ENCODE peak calls at places on chromosomes 5 and 9, in eight cellular contexts. One of them, this sample, is unnamed.

GRCh38 chr9:19785230-19785629 is 3.6 kb downstream of the SLC24A2 start:
- DNase-seq in choroid plexus epithelial cell: no peak
- DNase-seq in nephron progenitor cell: no peak
- DNase-seq in endothelial cell: no peak
- DNase-seq in HCT116: no peak
- DNase-seq in fibroblast of lung: no peak
- DNase-seq in GM12865: no peak
- DNase-seq in neural crest cell: no peak
- DNase-seq in this sample: no peak

GRCh38 chr5:54725391-54726280 is 208.1 kb downstream of the SNX18 start:
- DNase-seq in choroid plexus epithelial cell: peak
- DNase-seq in nephron progenitor cell: no peak
- DNase-seq in endothelial cell: no peak
- DNase-seq in HCT116: no peak
- DNase-seq in fibroblast of lung: no peak
- DNase-seq in GM12865: no peak
- DNase-seq in neural crest cell: no peak
- DNase-seq in this sample: no peak

GRCh38 chr5:10595678-10596309 is 31.9 kb downstream of the ANKRD33B start:
- DNase-seq in choroid plexus epithelial cell: peak
- DNase-seq in nephron progenitor cell: no peak
- DNase-seq in endothelial cell: no peak
- DNase-seq in HCT116: peak
- DNase-seq in fibroblast of lung: peak
- DNase-seq in GM12865: peak
- DNase-seq in neural crest cell: no peak
- DNase-seq in this sample: no peak

GRCh38 chr5:66558562-66558961 is 37.6 kb upstream of the MAST4 start:
- DNase-seq in choroid plexus epithelial cell: no peak
- DNase-seq in nephron progenitor cell: no peak
- DNase-seq in endothelial cell: no peak
- DNase-seq in HCT116: no peak
- DNase-seq in fibroblast of lung: no peak
- DNase-seq in GM12865: peak
- DNase-seq in neural crest cell: no peak
- DNase-seq in this sample: no peak

GRCh38 chr5:34914671-34915138 is 599 bp downstream of the RAD1 start:
- DNase-seq in choroid plexus epithelial cell: peak
- DNase-seq in nephron progenitor cell: peak
- DNase-seq in endothelial cell: peak
- DNase-seq in HCT116: no peak
- DNase-seq in fibroblast of lung: no peak
- DNase-seq in GM12865: no peak
- DNase-seq in neural crest cell: no peak
- DNase-seq in this sample: peak

GRCh38 chr5:109880907-109881685 is 191.4 kb downstream of the MAN2A1 start:
- DNase-seq in choroid plexus epithelial cell: peak
- DNase-seq in nephron progenitor cell: no peak
- DNase-seq in endothelial cell: no peak
- DNase-seq in HCT116: no peak
- DNase-seq in fibroblast of lung: no peak
- DNase-seq in GM12865: no peak
- DNase-seq in neural crest cell: no peak
- DNase-seq in this sample: no peak

GRCh38 chr5:95591490-95591901 is 28.4 kb upstream of the GPR150 start:
- DNase-seq in choroid plexus epithelial cell: peak
- DNase-seq in nephron progenitor cell: no peak
- DNase-seq in endothelial cell: no peak
- DNase-seq in HCT116: peak
- DNase-seq in fibroblast of lung: peak
- DNase-seq in GM12865: peak
- DNase-seq in neural crest cell: no peak
- DNase-seq in this sample: no peak

GRCh38 chr9:86946712-86947145 is 577 bp downstream of the GAS1 start:
- DNase-seq in choroid plexus epithelial cell: peak
- DNase-seq in nephron progenitor cell: peak
- DNase-seq in endothelial cell: no peak
- DNase-seq in HCT116: no peak
- DNase-seq in fibroblast of lung: peak
- DNase-seq in GM12865: peak
- DNase-seq in neural crest cell: peak
- DNase-seq in this sample: peak

GRCh38 chr5:23506329-23507236 is 826 bp upstream of the PRDM9 start:
- DNase-seq in choroid plexus epithelial cell: peak
- DNase-seq in nephron progenitor cell: peak
- DNase-seq in endothelial cell: no peak
- DNase-seq in HCT116: no peak
- DNase-seq in fibroblast of lung: peak
- DNase-seq in GM12865: no peak
- DNase-seq in neural crest cell: peak
- DNase-seq in this sample: peak

GRCh38 chr5:61327761-61328753 is 4.0 kb upstream of the ZSWIM6 start:
- DNase-seq in choroid plexus epithelial cell: peak
- DNase-seq in nephron progenitor cell: no peak
- DNase-seq in endothelial cell: no peak
- DNase-seq in HCT116: no peak
- DNase-seq in fibroblast of lung: peak
- DNase-seq in GM12865: peak
- DNase-seq in neural crest cell: no peak
- DNase-seq in this sample: no peak

GRCh38 chr5:59042201-59042600 is 459.3 kb downstream of the RAB3C start:
- DNase-seq in choroid plexus epithelial cell: peak
- DNase-seq in nephron progenitor cell: no peak
- DNase-seq in endothelial cell: no peak
- DNase-seq in HCT116: no peak
- DNase-seq in fibroblast of lung: peak
- DNase-seq in GM12865: no peak
- DNase-seq in neural crest cell: no peak
- DNase-seq in this sample: no peak

GRCh38 chr9:34566191-34566849 is 23.2 kb downstream of the CNTFR start:
- DNase-seq in choroid plexus epithelial cell: no peak
- DNase-seq in nephron progenitor cell: peak
- DNase-seq in endothelial cell: no peak
- DNase-seq in HCT116: no peak
- DNase-seq in fibroblast of lung: no peak
- DNase-seq in GM12865: no peak
- DNase-seq in neural crest cell: no peak
- DNase-seq in this sample: no peak

GRCh38 chr5:158928405-158928804 is 171.3 kb downstream of the EBF1 start:
- DNase-seq in choroid plexus epithelial cell: no peak
- DNase-seq in nephron progenitor cell: no peak
- DNase-seq in endothelial cell: no peak
- DNase-seq in HCT116: no peak
- DNase-seq in fibroblast of lung: no peak
- DNase-seq in GM12865: no peak
- DNase-seq in neural crest cell: no peak
- DNase-seq in this sample: no peak

GRCh38 chr5:135371738-135372232 is 27.2 kb downstream of the MACROH2A1 start:
- DNase-seq in choroid plexus epithelial cell: no peak
- DNase-seq in nephron progenitor cell: no peak
- DNase-seq in endothelial cell: no peak
- DNase-seq in HCT116: no peak
- DNase-seq in fibroblast of lung: no peak
- DNase-seq in GM12865: no peak
- DNase-seq in neural crest cell: no peak
- DNase-seq in this sample: no peak

GRCh38 chr9:23596913-23597634 is 229.0 kb downstream of the ELAVL2 start:
- DNase-seq in choroid plexus epithelial cell: no peak
- DNase-seq in nephron progenitor cell: no peak
- DNase-seq in endothelial cell: no peak
- DNase-seq in HCT116: no peak
- DNase-seq in fibroblast of lung: no peak
- DNase-seq in GM12865: no peak
- DNase-seq in neural crest cell: no peak
- DNase-seq in this sample: no peak

GRCh38 chr5:176529824-176530195 is 7.4 kb downstream of the RNF44 start:
- DNase-seq in choroid plexus epithelial cell: no peak
- DNase-seq in nephron progenitor cell: no peak
- DNase-seq in endothelial cell: no peak
- DNase-seq in HCT116: no peak
- DNase-seq in fibroblast of lung: no peak
- DNase-seq in GM12865: peak
- DNase-seq in neural crest cell: no peak
- DNase-seq in this sample: no peak

GRCh38 chr5:32426440-32427151 is 17.9 kb downstream of the ZFR start:
- DNase-seq in choroid plexus epithelial cell: no peak
- DNase-seq in nephron progenitor cell: no peak
- DNase-seq in endothelial cell: no peak
- DNase-seq in HCT116: no peak
- DNase-seq in fibroblast of lung: no peak
- DNase-seq in GM12865: no peak
- DNase-seq in neural crest cell: no peak
- DNase-seq in this sample: no peak

GRCh38 chr5:74895906-74896305 is 29.7 kb upstream of the FAM169A start:
- DNase-seq in choroid plexus epithelial cell: peak
- DNase-seq in nephron progenitor cell: no peak
- DNase-seq in endothelial cell: no peak
- DNase-seq in HCT116: no peak
- DNase-seq in fibroblast of lung: peak
- DNase-seq in GM12865: no peak
- DNase-seq in neural crest cell: no peak
- DNase-seq in this sample: no peak

GRCh38 chr5:179131321-179131835 is 71.2 kb downstream of the ZNF354C start:
- DNase-seq in choroid plexus epithelial cell: no peak
- DNase-seq in nephron progenitor cell: no peak
- DNase-seq in endothelial cell: no peak
- DNase-seq in HCT116: no peak
- DNase-seq in fibroblast of lung: no peak
- DNase-seq in GM12865: no peak
- DNase-seq in neural crest cell: no peak
- DNase-seq in this sample: no peak

GRCh38 chr5:179131886-179132585 is 71.9 kb downstream of the ZNF354C start:
- DNase-seq in choroid plexus epithelial cell: no peak
- DNase-seq in nephron progenitor cell: no peak
- DNase-seq in endothelial cell: no peak
- DNase-seq in HCT116: no peak
- DNase-seq in fibroblast of lung: no peak
- DNase-seq in GM12865: no peak
- DNase-seq in neural crest cell: no peak
- DNase-seq in this sample: no peak

GRCh38 chr5:179135006-179135405 is 74.8 kb downstream of the ZNF354C start:
- DNase-seq in choroid plexus epithelial cell: no peak
- DNase-seq in nephron progenitor cell: no peak
- DNase-seq in endothelial cell: no peak
- DNase-seq in HCT116: no peak
- DNase-seq in fibroblast of lung: no peak
- DNase-seq in GM12865: no peak
- DNase-seq in neural crest cell: no peak
- DNase-seq in this sample: no peak

GRCh38 chr5:179134511-179134910 is 74.3 kb downstream of the ZNF354C start:
- DNase-seq in choroid plexus epithelial cell: no peak
- DNase-seq in nephron progenitor cell: no peak
- DNase-seq in endothelial cell: no peak
- DNase-seq in HCT116: no peak
- DNase-seq in fibroblast of lung: no peak
- DNase-seq in GM12865: no peak
- DNase-seq in neural crest cell: no peak
- DNase-seq in this sample: no peak

GRCh38 chr5:179132586-179133355 is 72.6 kb downstream of the ZNF354C start:
- DNase-seq in choroid plexus epithelial cell: peak
- DNase-seq in nephron progenitor cell: no peak
- DNase-seq in endothelial cell: no peak
- DNase-seq in HCT116: no peak
- DNase-seq in fibroblast of lung: no peak
- DNase-seq in GM12865: no peak
- DNase-seq in neural crest cell: no peak
- DNase-seq in this sample: no peak
- TF ChIP-seq CTCF in choroid plexus epithelial cell: no peak
- TF ChIP-seq CTCF in nephron progenitor cell: no peak
- TF ChIP-seq CTCF in endothelial cell: no peak
- TF ChIP-seq CTCF in HCT116: no peak
- TF ChIP-seq CTCF in fibroblast of lung: no peak
- TF ChIP-seq CTCF in GM12865: no peak
- TF ChIP-seq CTCF in neural crest cell: no peak
- TF ChIP-seq CTCF in this sample: peak

DNA sequence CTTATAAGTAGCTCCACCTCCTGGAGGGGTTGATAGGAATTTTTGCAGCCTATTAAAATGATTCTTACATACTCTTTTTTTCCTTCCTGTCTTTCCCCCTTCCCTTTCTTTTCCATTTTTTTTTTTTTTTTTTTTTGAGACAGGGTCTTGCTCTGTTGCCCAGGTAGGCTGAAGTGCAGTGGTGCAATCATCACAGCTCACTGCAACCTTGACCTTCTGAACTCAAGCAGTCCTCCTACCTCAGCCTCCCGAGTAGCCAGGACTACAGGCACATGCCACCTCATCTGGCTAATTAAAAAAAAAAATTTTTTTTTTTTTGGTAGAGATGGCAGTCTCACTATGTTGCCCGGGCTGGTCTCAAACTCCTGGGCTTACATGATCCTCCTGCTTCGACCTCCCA is 4.3 kb upstream of the TBC1D2 start:
- DNase-seq in choroid plexus epithelial cell: no peak
- DNase-seq in nephron progenitor cell: no peak
- DNase-seq in endothelial cell: no peak
- DNase-seq in HCT116: no peak
- DNase-seq in fibroblast of lung: no peak
- DNase-seq in GM12865: no peak
- DNase-seq in neural crest cell: no peak
- DNase-seq in this sample: no peak
- TF ChIP-seq CTCF in choroid plexus epithelial cell: no peak
- TF ChIP-seq CTCF in nephron progenitor cell: no peak
- TF ChIP-seq CTCF in endothelial cell: no peak
- TF ChIP-seq CTCF in HCT116: peak
- TF ChIP-seq CTCF in fibroblast of lung: no peak
- TF ChIP-seq CTCF in GM12865: no peak
- TF ChIP-seq CTCF in neural crest cell: no peak
- TF ChIP-seq CTCF in this sample: peak

GRCh38 chr9:28662675-28663074 is 1089.4 kb upstream of the C9orf72 start:
- DNase-seq in choroid plexus epithelial cell: no peak
- DNase-seq in nephron progenitor cell: no peak
- DNase-seq in endothelial cell: no peak
- DNase-seq in HCT116: no peak
- DNase-seq in fibroblast of lung: no peak
- DNase-seq in GM12865: no peak
- DNase-seq in neural crest cell: no peak
- DNase-seq in this sample: no peak

DNA sequence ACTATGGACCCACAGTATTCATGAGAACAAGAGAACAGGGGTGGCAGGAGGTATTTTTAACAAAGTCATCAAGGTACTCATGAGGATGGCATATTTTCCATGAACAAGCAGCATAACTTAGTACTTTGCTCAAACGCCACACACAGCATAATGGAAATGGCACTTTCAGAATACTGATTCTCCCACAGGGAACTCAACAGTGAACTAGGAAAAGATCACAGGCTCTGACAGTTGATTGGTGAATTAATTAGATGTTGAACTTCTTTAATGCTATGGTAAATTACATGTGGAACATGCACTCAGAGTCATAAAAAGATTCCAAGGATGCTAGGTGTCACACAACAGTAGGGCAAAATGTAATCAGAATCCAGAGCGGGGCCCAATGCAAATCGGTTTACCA is 1088.6 kb upstream of the C9orf72 start:
- DNase-seq in choroid plexus epithelial cell: no peak
- DNase-seq in nephron progenitor cell: no peak
- DNase-seq in endothelial cell: no peak
- DNase-seq in HCT116: no peak
- DNase-seq in fibroblast of lung: no peak
- DNase-seq in GM12865: no peak
- DNase-seq in neural crest cell: no peak
- DNase-seq in this sample: no peak
- TF ChIP-seq CTCF in choroid plexus epithelial cell: no peak
- TF ChIP-seq CTCF in nephron progenitor cell: no peak
- TF ChIP-seq CTCF in endothelial cell: no peak
- TF ChIP-seq CTCF in HCT116: no peak
- TF ChIP-seq CTCF in fibroblast of lung: no peak
- TF ChIP-seq CTCF in GM12865: no peak
- TF ChIP-seq CTCF in neural crest cell: no peak
- TF ChIP-seq CTCF in this sample: no peak

GRCh38 chr5:45796959-45797553 is 100.9 kb upstream of the HCN1 start:
- DNase-seq in choroid plexus epithelial cell: no peak
- DNase-seq in nephron progenitor cell: no peak
- DNase-seq in endothelial cell: no peak
- DNase-seq in HCT116: no peak
- DNase-seq in fibroblast of lung: no peak
- DNase-seq in GM12865: peak
- DNase-seq in neural crest cell: no peak
- DNase-seq in this sample: no peak
- TF ChIP-seq CTCF in choroid plexus epithelial cell: no peak
- TF ChIP-seq CTCF in nephron progenitor cell: peak
- TF ChIP-seq CTCF in endothelial cell: peak
- TF ChIP-seq CTCF in HCT116: peak
- TF ChIP-seq CTCF in fibroblast of lung: no peak
- TF ChIP-seq CTCF in GM12865: peak
- TF ChIP-seq CTCF in neural crest cell: peak
- TF ChIP-seq CTCF in this sample: peak